ENCODE peak calls at places on chromosomes 3 and 15, in eight cellular contexts. S is activated CD4-positive, alpha-beta T cell treated with anti-CD3 and anti-CD28 coated beads, Interleukin-2, amount 50 U/mL, for 24 hours; I is HTR-8/SVneo; E is putamen; O is BJ; Z is heart left ventricle; D is hepatocyte; M is AG09319. T is an unnamed sample.

GRCh38 chr3:8490079-8490552 is 11.5 kb upstream of the LMCD1 start:
- DNase-seq in S (no peak), I (peak; percentile 68), E (no peak), O (peak; percentile 86), Z (no peak), D (peak; percentile 76), M (peak; percentile 40), T (peak; percentile 44)

GRCh38 chr3:54358969-54359648 is 236.8 kb downstream of the CACNA2D3 start:
- DNase-seq in S (no peak), I (no peak), E (no peak), O (no peak), Z (peak; percentile 59), D (no peak), M (no peak), T (peak; percentile 10)

GRCh38 chr3:43582876-43583275 is 38.9 kb downstream of the ANO10 start:
- DNase-seq in S (no peak), I (no peak), E (no peak), O (no peak), Z (no peak), D (no peak), M (no peak), T (no peak)

GRCh38 chr15:32781781-32782180 is 64.0 kb downstream of the GREM1 start:
- DNase-seq in S (no peak), I (no peak), E (no peak), O (no peak), Z (no peak), D (no peak), M (no peak), T (no peak)

GRCh38 chr3:171883893-171884279 is 40.7 kb downstream of the TMEM212 start:
- DNase-seq in S (no peak), I (no peak), E (no peak), O (no peak), Z (no peak), D (no peak), M (no peak), T (no peak)

GRCh38 chr3:114624676-114625181 is 330.9 kb downstream of the TIGIT start:
- DNase-seq in S (no peak), I (peak; percentile 73), E (peak; percentile 93), O (peak; percentile 84), Z (peak; percentile 91), D (peak; percentile 88), M (peak; percentile 92), T (peak; percentile 97)

GRCh38 chr3:13098192-13098591 is 25.0 kb upstream of the IQSEC1 start:
- DNase-seq in S (no peak), I (no peak), E (no peak), O (no peak), Z (no peak), D (no peak), M (no peak), T (no peak)

GRCh38 chr3:46675843-46676567 is 17.5 kb downstream of the ALS2CL start:
- DNase-seq in S (no peak), I (no peak), E (peak; percentile 30), O (no peak), Z (no peak), D (no peak), M (no peak), T (no peak)

GRCh38 chr15:74420193-74420905 is 13.4 kb downstream of the SEMA7A start:
- DNase-seq in S (no peak), I (no peak), E (no peak), O (no peak), Z (no peak), D (no peak), M (no peak), T (peak; percentile 61)

GRCh38 chr3:117788086-117788485 is 1078.5 kb downstream of the TUSC7 start:
- DNase-seq in S (no peak), I (no peak), E (no peak), O (peak; percentile 60), Z (no peak), D (no peak), M (peak; percentile 51), T (peak; percentile 89)

GRCh38 chr15:65836665-65837064 is 32.6 kb upstream of the RAB11A start:
- DNase-seq in S (no peak), I (no peak), E (no peak), O (no peak), Z (no peak), D (no peak), M (no peak), T (no peak)

GRCh38 chr3:85455801-85456200 is 497.0 kb downstream of the CADM2 start:
- DNase-seq in S (no peak), I (no peak), E (no peak), O (no peak), Z (no peak), D (no peak), M (no peak), T (no peak)

GRCh38 chr3:139677341-139678155 is at the start of gene NMNAT3:
- DNase-seq in S (peak; percentile 67), I (peak; percentile 5), E (peak; percentile 79), O (no peak), Z (peak; percentile 88), D (peak; percentile 95), M (peak; percentile 16), T (no peak)

GRCh38 chr3:123809597-123809996 is 74.5 kb downstream of the MYLK start:
- DNase-seq in S (no peak), I (no peak), E (no peak), O (no peak), Z (no peak), D (no peak), M (no peak), T (no peak)

GRCh38 chr3:158845748-158846350 is 44.0 kb downstream of the MFSD1 start:
- DNase-seq in S (peak; percentile 27), I (peak; percentile 53), E (no peak), O (no peak), Z (no peak), D (peak; percentile 62), M (no peak), T (peak; percentile 48)

GRCh38 chr15:87846746-87847145 is 409.8 kb downstream of the NTRK3 start:
- DNase-seq in S (no peak), I (no peak), E (no peak), O (no peak), Z (no peak), D (no peak), M (no peak), T (no peak)

GRCh38 chr15:47812436-47813109 is 95.3 kb downstream of the SEMA6D start:
- DNase-seq in S (no peak), I (peak; percentile 60), E (no peak), O (no peak), Z (no peak), D (peak; percentile 32), M (no peak), T (no peak)

GRCh38 chr3:51799879-51800757 is 21.1 kb upstream of the IQCF6 start:
- DNase-seq in S (peak; percentile 38), I (peak; percentile 66), E (peak; percentile 20), O (peak; percentile 52), Z (no peak), D (peak; percentile 72), M (peak; percentile 34), T (peak; percentile 57)

GRCh38 chr15:78313383-78313782 is 14.0 kb upstream of the SKIC8 start:
- DNase-seq in S (no peak), I (no peak), E (no peak), O (no peak), Z (no peak), D (no peak), M (no peak), T (no peak)

GRCh38 chr15:58694641-58695398 is 54.7 kb downstream of the ADAM10 start:
- DNase-seq in S (no peak), I (no peak), E (no peak), O (no peak), Z (no peak), D (no peak), M (no peak), T (no peak)

GRCh38 chr15:100002091-100002620 is 268.9 kb upstream of the LYSMD4 start:
- DNase-seq in S (no peak), I (no peak), E (no peak), O (no peak), Z (no peak), D (no peak), M (no peak), T (no peak)

GRCh38 chr3:158102660-158103085 is 3.5 kb downstream of the SHOX2 start:
- DNase-seq in S (no peak), I (no peak), E (no peak), O (no peak), Z (no peak), D (no peak), M (no peak), T (no peak)

GRCh38 chr15:70181626-70182255 is 84.0 kb upstream of the TLE3 start:
- DNase-seq in S (no peak), I (no peak), E (no peak), O (no peak), Z (no peak), D (no peak), M (no peak), T (no peak)

GRCh38 chr3:120341658-120342346 is 7.4 kb downstream of the LRRC58 start:
- DNase-seq in S (no peak), I (no peak), E (no peak), O (no peak), Z (no peak), D (no peak), M (no peak), T (no peak)

GRCh38 chr3:74603292-74603691 is 11.2 kb downstream of the CNTN3 start:
- DNase-seq in S (no peak), I (no peak), E (no peak), O (no peak), Z (no peak), D (no peak), M (no peak), T (no peak)

GRCh38 chr3:46086083-46086437 is 58.8 kb upstream of the XCR1 start:
- DNase-seq in S (no peak), I (no peak), E (no peak), O (no peak), Z (no peak), D (no peak), M (no peak), T (no peak)

GRCh38 chr3:122356402-122356801 is 26.6 kb downstream of the MIX23 start:
- DNase-seq in S (no peak), I (peak; percentile 19), E (no peak), O (no peak), Z (no peak), D (peak; percentile 41), M (no peak), T (peak; percentile 46)

GRCh38 chr15:74906450-74907276 is at the start of gene FAM219B:
- DNase-seq in S (peak; percentile 66), I (peak; percentile 96), E (peak; percentile 90), O (no peak), Z (peak; percentile 95), D (peak; percentile 98), M (peak; percentile 65), T (peak; percentile 75)

GRCh38 chr3:60001369-60001768 is 951.5 kb upstream of the CFAP20DC start:
- DNase-seq in S (no peak), I (no peak), E (no peak), O (no peak), Z (no peak), D (no peak), M (no peak), T (no peak)

GRCh38 chr15:37135225-37135624 is 34.9 kb upstream of the MEIS2 start:
- DNase-seq in S (no peak), I (no peak), E (no peak), O (no peak), Z (no peak), D (no peak), M (no peak), T (no peak)

GRCh38 chr15:52288051-52288942 is 7.3 kb downstream of the MYO5C start:
- DNase-seq in S (no peak), I (peak; percentile 57), E (no peak), O (no peak), Z (no peak), D (peak; percentile 79), M (no peak), T (peak; percentile 87)

GRCh38 chr3:14482271-14482721 is 57.8 kb downstream of the GRIP2 start:
- DNase-seq in S (no peak), I (no peak), E (no peak), O (no peak), Z (peak; percentile 42), D (no peak), M (no peak), T (no peak)